ENCODE peak calls at places on chromosomes 6 and 20, in four cellular contexts. O is neuronal stem cell, M is IMR-90, V is H1. U is an unnamed sample.

GRCh38 chr20:38728911-38729642 is 4.8 kb downstream of the SLC32A1 start:
- DNase-seq in O (no peak), M (no peak), V (peak; percentile 88), U (peak; percentile 87)

GRCh38 chr6:170173416-170173990 is 117.4 kb downstream of the DLL1 start:
- DNase-seq in O (no peak), V (peak; percentile 8), M (no peak), U (no peak)

GRCh38 chr20:40442181-40442963 is 246.7 kb downstream of the MAFB start:
- DNase-seq in O (no peak), V (no peak), M (no peak), U (peak; percentile 47)

GRCh38 chr6:163338671-163339405 is 75.7 kb upstream of the QKI start:
- DNase-seq in M (peak; percentile 56), O (no peak), V (no peak), U (no peak)

GRCh38 chr6:87151786-87152527 is 3.4 kb upstream of the ZNF292 start:
- DNase-seq in M (peak; percentile 31), V (peak; percentile 85), O (peak; percentile 52), U (peak; percentile 68)

GRCh38 chr20:47544240-47544639 is 42.6 kb downstream of the NCOA3 start:
- DNase-seq in M (peak; percentile 64), O (no peak), V (no peak), U (no peak)

GRCh38 chr20:54535045-54535444 is 59.7 kb downstream of the DOK5 start:
- DNase-seq in O (no peak), V (no peak), M (no peak), U (no peak)

GRCh38 chr20:64166712-64167615 is 2.7 kb downstream of the MYT1 start:
- DNase-seq in V (no peak), O (no peak), M (no peak), U (no peak)

GRCh38 chr6:4130357-4130987 is 4.9 kb downstream of the ECI2 start:
- DNase-seq in V (no peak), M (no peak), O (no peak), U (no peak)

GRCh38 chr6:100693249-100693927 is 187.7 kb downstream of the ASCC3 start:
- DNase-seq in V (no peak), O (no peak), M (no peak), U (no peak)

GRCh38 chr6:158468666-158469065 is 91.2 kb upstream of the TMEM181 start:
- DNase-seq in M (no peak), V (no peak), O (no peak), U (no peak)

GRCh38 chr6:137654365-137654981 is 160.3 kb upstream of the OLIG3 start:
- DNase-seq in M (no peak), O (no peak), V (no peak), U (no peak)

GRCh38 chr6:47419621-47420020 is 58.0 kb upstream of the CD2AP start:
- DNase-seq in V (no peak), O (no peak), M (no peak), U (no peak)

GRCh38 chr6:45896783-45897441 is 118.7 kb downstream of the CLIC5 start:
- DNase-seq in M (no peak), O (no peak), V (no peak), U (no peak)

GRCh38 chr20:18719426-18719825 is 94.2 kb upstream of the SCP2D1 start:
- DNase-seq in V (no peak), O (no peak), M (peak; percentile 56), U (no peak)

GRCh38 chr6:149093643-149094042 is 223.9 kb upstream of the TAB2 start:
- DNase-seq in O (no peak), M (peak; percentile 75), V (no peak), U (no peak)

GRCh38 chr6:42313941-42314570 is 96.4 kb upstream of the MRPS10 start:
- DNase-seq in M (peak; percentile 86), V (no peak), O (no peak), U (no peak)

GRCh38 chr6:122726649-122727048 is 52.9 kb upstream of the FABP7 start:
- DNase-seq in O (no peak), M (peak; percentile 37), V (no peak), U (peak; percentile 43)

GRCh38 chr6:8177721-8178120 is 75.4 kb upstream of the EEF1E1 start:
- DNase-seq in M (peak; percentile 48), O (no peak), V (no peak), U (no peak)
- H3K79me1 ChIP-seq in M (no peaks in the 10 kb centered on the region), O (no peaks in the 10 kb centered on the region), V (no peaks in the 10 kb centered on the region), U (no peaks in the 10 kb centered on the region)

DNA sequence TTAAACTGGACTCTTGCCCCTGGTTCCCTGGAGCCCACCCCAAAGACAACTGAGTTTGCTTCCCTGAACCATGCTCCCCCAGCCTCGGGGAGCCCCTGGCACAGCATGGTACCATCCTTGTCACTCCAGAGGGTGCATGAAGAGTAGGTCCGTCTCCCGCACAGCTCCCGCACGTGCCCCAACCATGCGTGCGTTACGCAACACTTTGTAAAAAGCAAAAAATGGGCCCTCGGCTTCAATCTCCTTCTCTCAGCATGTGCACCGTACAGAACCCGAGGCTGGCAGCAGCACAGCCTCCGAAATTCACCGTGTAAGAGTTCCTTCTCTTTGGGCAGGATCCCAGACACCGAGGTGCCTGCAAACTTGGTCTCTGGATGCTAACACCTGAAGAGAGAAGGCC is 5.6 kb downstream of the PMEPA1 start:
- DNase-seq in V (no peak), M (no peak), O (no peak), U (no peak)
- H3K79me1 ChIP-seq in V (peaks cover 21% of the 10 kb centered on the region), M (peaks cover 58% of the 10 kb centered on the region), O (no peaks in the 10 kb centered on the region), U (peaks cover 3% of the 10 kb centered on the region)

DNA sequence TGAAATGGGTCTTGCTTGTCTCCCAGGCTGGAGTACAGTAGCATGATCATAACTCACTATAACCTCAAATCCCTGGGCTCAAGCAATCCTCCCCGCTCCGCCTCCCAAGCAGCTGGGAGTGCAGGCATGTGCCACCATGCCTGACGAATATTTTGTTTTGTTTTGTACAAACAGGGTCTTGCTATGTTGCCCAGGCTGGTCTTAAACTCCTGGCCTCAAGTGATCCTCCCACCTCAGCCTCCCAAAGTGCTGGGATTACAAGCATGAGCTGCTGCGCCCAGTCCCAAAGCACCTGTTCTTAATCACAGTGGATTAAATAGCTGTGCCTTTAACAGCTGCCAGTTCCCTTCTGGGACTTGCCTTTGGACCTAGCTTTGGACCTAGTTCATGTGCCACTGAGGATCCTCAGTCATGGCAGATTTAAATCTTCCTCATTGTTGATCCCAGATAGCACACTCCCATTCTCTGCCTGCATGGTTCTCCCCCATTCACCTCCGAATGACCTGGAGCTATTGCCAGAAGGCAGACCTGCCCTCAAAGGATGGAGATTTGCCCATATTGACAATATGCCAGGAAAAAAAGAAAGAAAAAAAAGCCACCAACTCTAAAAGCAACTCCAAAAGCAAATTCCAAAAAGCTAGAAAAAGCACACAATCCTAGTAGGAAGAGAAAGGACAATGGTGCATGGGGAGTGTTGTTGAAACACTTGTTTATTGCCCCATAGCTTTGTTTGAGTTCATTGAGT is 10.6 kb downstream of the POFUT1 start:
- DNase-seq in O (no peak), V (no peak), M (no peak), U (no peak)
- H3K79me1 ChIP-seq in O (no peaks in the 10 kb centered on the region), V (no peaks in the 10 kb centered on the region), M (peaks cover 28% of the 10 kb centered on the region), U (no peaks in the 10 kb centered on the region)

GRCh38 chr6:10411131-10411914 is 3.6 kb downstream of the TFAP2A start:
- DNase-seq in O (no peak), V (peak; percentile 71), M (no peak), U (peak; percentile 55)

GRCh38 chr6:10410214-10410873 is 4.5 kb downstream of the TFAP2A start:
- DNase-seq in V (no peak), O (no peak), M (no peak), U (no peak)

GRCh38 chr6:10412948-10413849 is 1.7 kb downstream of the TFAP2A start:
- DNase-seq in M (no peak), O (no peak), V (peak; percentile 81), U (peak; percentile 64)

GRCh38 chr6:10412165-10412947 is 2.5 kb downstream of the TFAP2A start:
- DNase-seq in V (peak; percentile 86), M (peak; percentile 75), O (no peak), U (peak; percentile 86)

GRCh38 chr6:10411915-10412164 is 3.0 kb downstream of the TFAP2A start:
- DNase-seq in M (no peak), V (no peak), O (no peak), U (no peak)
- H3K79me1 ChIP-seq in M (no peaks in the 10 kb centered on the region), V (no peaks in the 10 kb centered on the region), O (no peaks in the 10 kb centered on the region), U (no peaks in the 10 kb centered on the region)

DNA sequence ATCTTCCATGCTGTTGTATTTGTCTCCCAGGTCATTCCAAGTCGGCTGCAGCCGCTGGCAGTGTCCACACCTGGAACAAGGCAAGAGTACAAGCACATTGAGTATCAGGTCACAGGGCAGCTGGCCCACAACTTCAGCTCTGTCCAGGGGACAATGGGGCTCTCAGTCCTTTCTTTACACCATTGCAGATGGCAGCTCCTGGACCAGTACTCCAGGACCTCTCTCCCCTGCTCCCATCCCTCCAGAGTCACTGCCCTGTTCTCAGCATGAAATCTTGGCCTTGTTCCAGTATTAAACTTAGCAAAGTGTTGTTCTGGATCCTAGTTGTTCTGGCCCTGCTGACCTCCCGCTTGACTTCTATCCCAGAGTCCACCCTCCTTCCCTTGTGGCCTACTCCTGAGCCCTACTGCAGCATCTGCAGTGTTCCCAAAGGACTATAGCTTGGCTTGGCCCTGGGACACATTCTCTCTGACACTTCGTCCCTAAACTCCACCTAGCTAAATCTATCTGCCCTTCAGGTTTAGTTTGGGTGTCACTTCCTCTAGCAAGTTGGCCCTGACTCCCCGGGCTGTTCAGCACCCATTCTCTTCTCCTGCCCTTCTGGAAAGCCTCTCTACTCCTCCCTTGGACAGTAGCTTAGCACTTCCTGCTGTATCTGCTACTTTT is 5.8 kb downstream of the TXNDC5 start:
- DNase-seq in M (no peak), O (no peak), V (no peak), U (no peak)
- H3K79me1 ChIP-seq in M (peaks cover 63% of the 10 kb centered on the region), O (peaks cover 3% of the 10 kb centered on the region), V (peaks cover 13% of the 10 kb centered on the region), U (no peaks in the 10 kb centered on the region)

DNA sequence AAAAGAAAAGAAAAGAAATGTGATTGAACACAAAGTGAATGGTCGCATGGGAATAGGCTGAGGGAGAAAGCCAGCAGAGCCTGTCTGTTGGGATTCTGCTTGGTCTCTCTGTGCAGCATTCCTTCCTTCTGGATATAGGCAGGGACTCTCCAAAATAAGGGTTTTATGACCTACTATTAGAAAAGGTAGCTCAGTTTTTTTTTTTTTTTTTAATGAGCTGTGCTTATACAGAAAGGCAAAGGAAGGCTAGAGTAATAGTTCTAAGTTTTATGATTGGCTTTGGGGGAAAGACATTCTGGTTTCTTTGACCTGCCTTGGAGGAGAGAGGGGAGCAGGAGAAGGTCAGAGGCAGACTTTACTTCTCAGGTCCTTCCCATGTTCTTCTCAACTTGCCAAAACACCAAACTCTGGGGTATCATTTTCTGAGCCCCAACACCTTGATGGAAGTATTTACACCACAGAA is 18.8 kb upstream of the IER3 start:
- DNase-seq in M (no peak), O (no peak), V (no peak), U (no peak)
- H3K79me1 ChIP-seq in M (peaks cover 29% of the 10 kb centered on the region), O (peaks cover 2% of the 10 kb centered on the region), V (no peaks in the 10 kb centered on the region), U (no peaks in the 10 kb centered on the region)

GRCh38 chr20:32129863-32130262 is 20.3 kb downstream of the TM9SF4 start:
- DNase-seq in O (no peak), M (no peak), V (no peak), U (no peak)
- H3K79me1 ChIP-seq in O (peaks cover 6% of the 10 kb centered on the region), M (peaks cover 85% of the 10 kb centered on the region), V (peaks cover 6% of the 10 kb centered on the region), U (peaks cover 3% of the 10 kb centered on the region)